ENCODE peak calls at places on chromosomes 16 and 17, in ten cellular contexts. X is stimulated activated CD8-positive, alpha-beta memory T cell treated with anti-CD3 and anti-CD28 coated beads, Interleukin-12 subunit alpha, Interleukin-12 subunit beta, amount 100 ng/mL, for 4 hours; I is AG04450; V is OCI-LY7; S is left lung; D is T-cell; C is AML-193; P is G401; J is T-helper 1 cell; W is CD8-positive, alpha-beta T cell. K is an unnamed sample.
A peak's percentile ranks its signal among the peaks of the same experiment; 100 is the strongest.

GRCh38 chr17:45137561-45138305 is 2.2 kb downstream of the ACBD4 start:
- DNase-seq in D (no peak), C (no peak), W (no peak), V (no peak), I (no peak), S (peak; percentile 20), X (no peak), J (no peak), P (no peak), K (no peak)

GRCh38 chr17:1999557-2000251 is 25.4 kb downstream of the RTN4RL1 start:
- DNase-seq in S (no peak), C (no peak), X (no peak), D (no peak), I (no peak), P (peak; percentile 91), W (no peak), V (no peak), J (no peak), K (no peak)

GRCh38 chr17:19610879-19611278 is 37.7 kb upstream of the ALDH3A2 start:
- DNase-seq in V (no peak), W (no peak), D (no peak), J (no peak), S (no peak), C (no peak), X (no peak), P (no peak), I (no peak), K (no peak)

GRCh38 chr17:82495844-82496528 is 23.5 kb upstream of the FOXK2 start:
- DNase-seq in C (no peak), D (no peak), W (no peak), S (no peak), P (no peak), X (no peak), J (no peak), I (no peak), V (no peak), K (no peak)

GRCh38 chr17:73308017-73308823 is 3.6 kb downstream of the CDC42EP4 start:
- DNase-seq in J (no peak), C (peak; percentile 63), D (no peak), S (peak; percentile 88), I (no peak), X (no peak), W (no peak), P (no peak), V (no peak), K (no peak)

GRCh38 chr16:52547001-52547833 is at the start of gene TOX3:
- DNase-seq in J (no peak), C (no peak), D (no peak), V (no peak), W (no peak), I (no peak), X (no peak), P (no peak), S (peak; percentile 79), K (no peak)

GRCh38 chr17:31798205-31798724 is 60.8 kb downstream of the COPRS start:
- DNase-seq in S (no peak), C (no peak), I (no peak), X (no peak), J (no peak), V (no peak), W (no peak), D (no peak), P (no peak), K (no peak)

GRCh38 chr16:11342021-11342855 is 3.0 kb upstream of the RMI2 start:
- DNase-seq in P (no peak), S (no peak), V (no peak), C (no peak), I (no peak), D (no peak), J (no peak), X (no peak), W (no peak), K (no peak)

GRCh38 chr17:37674511-37674910 is 31.3 kb upstream of the DDX52 start:
- DNase-seq in P (no peak), W (no peak), J (no peak), S (no peak), I (no peak), C (no peak), V (no peak), X (no peak), D (no peak), K (no peak)

GRCh38 chr16:64695684-64696083 is 426.2 kb downstream of the CDH11 start:
- DNase-seq in D (no peak), X (no peak), V (no peak), P (no peak), I (no peak), J (no peak), S (no peak), W (no peak), C (no peak), K (no peak)

GRCh38 chr16:52114414-52114813 is 432.5 kb downstream of the TOX3 start:
- DNase-seq in J (no peak), S (no peak), V (no peak), P (no peak), I (no peak), C (no peak), W (no peak), D (no peak), X (no peak), K (no peak)